ENCODE peak calls at places on chromosomes 4 and X, in six cellular contexts. Q is PC-9, U is lower lobe of right lung, A is suprapubic skin, T is A549, J is adrenal gland. G is an unnamed sample.

GRCh38 chrX:2710496-2710895 is 19.4 kb downstream of the CD99 start:
- DNase-seq in A (no peak), T (peak), Q (peak), U (no peak), J (no peak), G (peak)

GRCh38 chr4:173301518-173302201 is 32.5 kb downstream of the HMGB2 start:
- DNase-seq in J (no peak), A (no peak), T (no peak), U (no peak), Q (no peak), G (no peak)

GRCh38 chrX:13752141-13752540 is 17.6 kb downstream of the OFD1 start:
- DNase-seq in Q (no peak), U (no peak), A (no peak), T (no peak), J (no peak), G (no peak)

GRCh38 chr4:36493240-36493639 is 211.8 kb downstream of the DTHD1 start:
- DNase-seq in A (no peak), J (no peak), T (no peak), U (no peak), Q (no peak), G (no peak)

GRCh38 chr4:152390216-152390615 is 145.7 kb downstream of the FBXW7 start:
- DNase-seq in U (no peak), T (no peak), A (no peak), J (no peak), Q (no peak), G (no peak)

GRCh38 chrX:150062292-150063137 is 124.2 kb upstream of the EOLA2 start:
- DNase-seq in A (no peak), T (no peak), J (peak), Q (peak), U (no peak), G (no peak)

GRCh38 chr4:44668521-44668920 is 9.7 kb upstream of the GUF1 start:
- DNase-seq in U (no peak), A (no peak), J (no peak), T (no peak), Q (no peak), G (no peak)

GRCh38 chr4:88672987-88673386 is 24.6 kb downstream of the NAP1L5 start:
- DNase-seq in J (no peak), T (no peak), A (no peak), Q (no peak), U (no peak), G (no peak)

GRCh38 chr4:74320559-74321118 is 12.4 kb downstream of the EPGN start:
- DNase-seq in U (peak), J (no peak), Q (peak), T (peak), A (no peak), G (peak)

GRCh38 chr4:184306949-184307348 is 89.3 kb upstream of the ENPP6 start:
- DNase-seq in Q (no peak), A (no peak), U (no peak), J (peak), T (no peak), G (no peak)

GRCh38 chrX:131332331-131332730 is 43.2 kb upstream of the IGSF1 start:
- DNase-seq in A (no peak), U (no peak), Q (no peak), J (no peak), T (no peak), G (no peak)

GRCh38 chr4:184955636-184956035 is 62.7 kb upstream of the HELT start:
- DNase-seq in J (peak), U (no peak), T (no peak), A (no peak), Q (no peak), G (no peak)

GRCh38 chr4:105059337-105059736 is 87.3 kb upstream of the TET2 start:
- DNase-seq in T (no peak), J (no peak), A (no peak), U (no peak), Q (no peak), G (no peak)

GRCh38 chr4:166045457-166045856 is 172.4 kb downstream of the TLL1 start:
- DNase-seq in Q (no peak), A (no peak), J (no peak), U (no peak), T (no peak), G (no peak)

GRCh38 chr4:76651616-76652015 is 216.6 kb downstream of the SHROOM3 start:
- DNase-seq in J (no peak), T (no peak), A (no peak), U (no peak), Q (no peak), G (no peak)

GRCh38 chr4:89837385-89837995 is 529 bp upstream of the SNCA start:
- DNase-seq in J (no peak), Q (no peak), A (no peak), U (no peak), T (peak), G (peak)

GRCh38 chr4:103171006-103171405 is 27.1 kb downstream of the CENPE start:
- DNase-seq in U (no peak), A (no peak), J (no peak), Q (no peak), T (no peak), G (no peak)

GRCh38 chr4:185142911-185143595 is at the start of gene SLC25A4:
- DNase-seq in Q (peak), U (peak), A (peak), T (peak), J (peak), G (peak)

GRCh38 chrX:108070891-108071290 is 20.5 kb downstream of the PSMD10 start:
- DNase-seq in J (no peak), Q (peak), T (no peak), A (no peak), U (no peak), G (peak)

GRCh38 chr4:60201052-60201673 is 999.0 kb upstream of the ADGRL3 start:
- DNase-seq in U (peak), Q (no peak), T (no peak), J (peak), A (no peak), G (peak)

GRCh38 chr4:47615385-47615784 is 130.3 kb downstream of the ATP10D start:
- DNase-seq in U (no peak), A (no peak), Q (no peak), T (no peak), J (no peak), G (no peak)

GRCh38 chrX:124234348-124234747 is 98.1 kb upstream of the TEX13D start:
- DNase-seq in U (no peak), T (no peak), A (no peak), J (no peak), Q (no peak), G (no peak)

GRCh38 chrX:13014111-13015094 is 30.0 kb downstream of the FAM9C start:
- DNase-seq in Q (no peak), T (no peak), J (peak), U (no peak), A (no peak), G (no peak)

GRCh38 chr4:16858275-16858752 is 40.1 kb downstream of the LDB2 start:
- DNase-seq in T (no peak), U (no peak), A (no peak), Q (no peak), J (peak), G (no peak)

GRCh38 chr4:144787365-144788263 is 141.7 kb downstream of the HHIP start:
- DNase-seq in Q (no peak), U (no peak), T (peak), J (no peak), A (no peak), G (peak)

GRCh38 chr4:10022346-10023049 is 1.2 kb upstream of the SLC2A9 start:
- DNase-seq in U (no peak), Q (no peak), A (peak), T (no peak), J (peak), G (no peak)

GRCh38 chr4:69056921-69057562 is 39.2 kb upstream of the UGT2B7 start:
- DNase-seq in J (no peak), A (no peak), Q (no peak), U (no peak), T (no peak), G (no peak)

GRCh38 chrX:45445745-45446412 is 245.2 kb upstream of the DIPK2B start:
- DNase-seq in A (no peak), J (no peak), Q (peak), U (no peak), T (no peak), G (peak)

GRCh38 chrX:30308263-30309138 is 689 bp downstream of the NR0B1 start:
- DNase-seq in U (peak), Q (no peak), A (no peak), T (peak), J (peak), G (no peak)

GRCh38 chr4:71769434-71769833 is 14.4 kb downstream of the GC start:
- DNase-seq in Q (no peak), U (no peak), A (no peak), T (no peak), J (no peak), G (no peak)

GRCh38 chr4:71773004-71773403 is 10.9 kb downstream of the GC start:
- DNase-seq in J (no peak), T (no peak), A (no peak), U (no peak), Q (no peak), G (no peak)

GRCh38 chr4:71772592-71772991 is 11.3 kb downstream of the GC start:
- DNase-seq in T (no peak), J (no peak), U (no peak), Q (no peak), A (no peak), G (no peak)

GRCh38 chr4:71774136-71774535 is 9.7 kb downstream of the GC start:
- DNase-seq in A (no peak), T (no peak), J (no peak), Q (no peak), U (no peak), G (no peak)

GRCh38 chr4:71771613-71772012 is 12.3 kb downstream of the GC start:
- DNase-seq in Q (no peak), U (no peak), T (no peak), J (no peak), A (no peak), G (no peak)
- H3K27ac ChIP-seq in Q (no peak), U (no peak), T (no peak), J (no peak), A (no peak), G (no peak)

GRCh38 chr4:7979652-7979968 is 39.9 kb upstream of the AFAP1 start:
- DNase-seq in J (no peak), A (no peak), T (no peak), Q (no peak), U (no peak), G (no peak)

GRCh38 chr4:7983296-7983695 is 43.6 kb upstream of the AFAP1 start:
- DNase-seq in J (no peak), T (no peak), A (no peak), Q (no peak), U (no peak), G (no peak)

GRCh38 chr4:7980036-7980435 is 40.4 kb upstream of the AFAP1 start:
- DNase-seq in Q (no peak), U (no peak), A (no peak), J (no peak), T (no peak), G (peak)

GRCh38 chr4:7984286-7984925 is 44.7 kb upstream of the AFAP1 start:
- DNase-seq in T (no peak), A (no peak), U (no peak), Q (no peak), J (no peak), G (no peak)

GRCh38 chr4:7981738-7982394 is 42.2 kb upstream of the AFAP1 start:
- DNase-seq in T (no peak), J (no peak), Q (no peak), U (no peak), A (no peak), G (no peak)
- TF ChIP-seq CTCF in T (no peak), J (no peak), Q (no peak), U (no peak), A (no peak), G (no peak)

DNA sequence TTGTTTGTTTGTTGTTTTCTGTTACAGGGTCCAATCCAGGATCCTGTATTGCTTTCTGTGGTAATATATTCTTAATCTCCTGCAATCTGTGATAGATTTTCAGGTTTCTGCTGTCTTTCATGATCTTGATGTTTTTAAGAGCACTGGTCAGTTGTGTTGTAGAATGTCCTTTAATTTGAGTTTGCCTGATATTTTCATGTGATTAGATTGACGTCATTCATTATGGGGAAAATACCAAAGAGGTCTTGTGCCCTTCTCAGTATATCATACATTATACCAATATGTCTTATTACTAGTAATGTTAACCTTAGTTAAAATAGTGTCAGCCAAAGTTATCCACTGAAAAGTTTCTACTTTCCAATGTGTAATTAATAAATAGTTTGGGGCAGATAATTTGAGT is 929.3 kb downstream of the PCDH19 start:
- DNase-seq in T (no peak), U (no peak), A (no peak), J (no peak), Q (no peak), G (no peak)
- H3K27ac ChIP-seq in T (no peak), U (no peak), A (no peak), J (no peak), Q (no peak), G (no peak)

GRCh38 chrX:115989686-115990085 is 180.9 kb upstream of the AGTR2 start:
- DNase-seq in J (no peak), A (no peak), Q (no peak), T (no peak), U (no peak), G (no peak)

DNA sequence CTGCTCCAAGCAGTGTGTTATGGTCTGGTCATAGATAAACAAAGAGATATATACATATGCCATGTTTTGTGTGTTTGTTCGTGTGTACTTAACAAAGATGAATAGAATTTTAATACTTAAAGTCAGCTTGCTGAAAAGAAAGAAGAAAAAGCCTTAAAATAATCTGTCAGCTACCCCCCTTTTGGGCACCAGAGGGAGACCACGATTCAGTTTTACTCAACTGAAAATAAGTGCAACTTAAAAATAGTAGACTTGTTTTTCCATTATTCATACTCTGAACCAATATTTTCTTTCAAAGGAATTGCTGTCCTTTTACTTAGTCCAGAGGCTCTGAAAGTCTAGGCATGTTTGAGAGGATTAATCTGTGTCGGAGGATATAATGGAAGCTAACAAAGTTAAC is 181.7 kb upstream of the AGTR2 start:
- DNase-seq in Q (no peak), T (no peak), U (no peak), J (no peak), A (no peak), G (no peak)
- TF ChIP-seq CTCF in Q (peak), T (peak), U (no peak), J (no peak), A (no peak), G (no peak)

DNA sequence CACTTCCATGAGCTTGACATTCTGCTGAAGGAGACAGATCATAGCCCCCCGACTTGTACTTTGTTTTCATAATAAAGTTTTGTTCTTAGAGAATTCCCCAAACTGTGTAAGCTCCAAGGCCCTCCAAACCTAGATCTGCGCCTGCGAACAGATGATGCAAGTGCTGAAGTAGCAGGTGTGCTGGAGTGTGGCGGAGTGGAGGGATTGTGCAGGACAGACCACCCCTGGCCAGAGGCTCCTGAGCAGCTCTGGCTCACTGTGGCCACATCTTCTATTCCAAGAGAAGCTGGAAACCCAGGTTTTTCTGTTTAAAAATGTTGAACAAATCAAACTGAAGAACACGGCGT is 46.4 kb downstream of the TBC1D14 start:
- DNase-seq in U (no peak), Q (no peak), A (peak), J (peak), T (no peak), G (no peak)
- H3K27ac ChIP-seq in U (peak), Q (peak), A (no peak), J (no peak), T (no peak), G (no peak)

GRCh38 chr4:24688453-24688852 is 104.1 kb upstream of the DHX15 start:
- DNase-seq in J (no peak), U (no peak), A (no peak), Q (no peak), T (no peak), G (no peak)

GRCh38 chr4:24689212-24689611 is 104.9 kb upstream of the DHX15 start:
- DNase-seq in Q (no peak), U (no peak), T (no peak), A (no peak), J (no peak), G (no peak)

GRCh38 chr4:24683116-24683515 is 98.8 kb upstream of the DHX15 start:
- DNase-seq in A (no peak), Q (no peak), T (no peak), U (no peak), J (no peak), G (no peak)

GRCh38 chr4:24690436-24690835 is 104.9 kb upstream of the SOD3 start:
- DNase-seq in Q (no peak), A (no peak), J (no peak), U (no peak), T (no peak), G (no peak)

DNA sequence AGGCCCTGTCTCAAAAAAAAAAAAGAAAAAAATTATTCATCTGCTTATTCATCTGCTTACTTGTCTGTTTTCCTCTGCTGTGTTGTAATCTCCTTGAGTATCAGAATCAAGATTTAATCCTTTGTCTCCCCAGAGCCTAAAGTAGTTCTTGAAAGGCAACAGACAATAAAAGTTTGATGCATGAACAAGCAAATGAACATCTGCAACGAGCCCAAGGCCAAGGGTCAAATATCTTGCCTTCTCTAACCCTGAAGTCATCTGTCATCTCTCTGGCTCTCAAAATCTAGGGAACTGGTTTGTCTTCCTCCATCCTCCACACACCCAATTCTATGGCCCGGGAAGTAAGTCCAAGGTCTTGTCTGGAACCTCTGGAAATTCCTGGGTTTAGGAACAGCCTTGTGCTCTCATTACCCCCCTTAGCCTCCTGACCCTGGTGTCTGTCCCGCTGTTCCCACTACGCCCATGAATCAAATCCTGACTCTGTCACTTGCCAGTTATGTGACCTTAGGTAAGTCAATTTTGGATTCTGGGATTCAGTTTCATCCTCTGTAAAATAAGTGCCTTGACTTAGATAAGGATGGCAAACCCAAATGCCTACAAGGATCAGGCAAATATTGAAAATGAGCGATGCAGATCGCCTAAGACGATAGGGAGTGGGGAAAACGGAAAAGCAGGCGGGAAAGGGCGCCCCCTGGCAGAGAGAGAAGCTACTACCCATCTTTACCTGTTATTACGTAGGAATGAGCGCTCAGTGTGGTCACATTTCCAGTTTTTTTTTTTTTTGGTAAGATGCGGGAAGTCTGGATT is 102.7 kb upstream of the DHX15 start:
- DNase-seq in A (no peak), U (peak), J (peak), Q (peak), T (peak), G (peak)
- TF ChIP-seq CTCF in A (no peak), U (peak), J (peak), Q (peak), T (peak), G (no peak)

DNA sequence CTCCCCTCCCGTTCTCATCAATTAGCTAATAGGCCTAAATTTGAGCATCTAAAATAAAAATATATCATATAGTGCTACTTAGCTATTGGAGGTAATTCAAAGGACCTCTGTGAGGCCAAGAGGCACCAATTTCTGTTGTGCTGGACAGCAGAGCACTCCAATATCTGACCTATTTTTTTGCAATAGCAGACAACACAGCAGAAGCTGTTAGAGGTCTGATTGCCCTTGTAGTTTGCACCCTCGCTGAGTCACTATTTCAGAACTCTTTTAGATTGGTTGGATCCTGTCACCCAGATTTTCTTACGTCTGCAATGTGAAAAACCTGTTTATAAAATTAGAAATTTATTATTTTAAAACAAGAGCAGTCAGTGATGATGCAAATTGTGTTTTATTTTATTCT is 184.1 kb downstream of the CEP135 start:
- DNase-seq in A (no peak), J (no peak), U (no peak), T (no peak), Q (no peak), G (no peak)
- H3K27ac ChIP-seq in A (no peak), J (no peak), U (no peak), T (no peak), Q (no peak), G (no peak)